ENCODE peak calls at places on chromosomes 4 and X, in four cellular contexts. One of them, this sample, is unnamed.
A peak's percentile ranks its signal among the peaks of the same experiment; 100 is the strongest.

GRCh38 chr4:156763511-156763910 is 208.1 kb downstream of the PDGFC start:
- DNase-seq in IMR-90: peak; percentile 43
- DNase-seq in mesenchymal stem cell: no peak
- DNase-seq in thoracic aorta: no peak
- DNase-seq in this sample: no peak

GRCh38 chr4:8655411-8656184 is 63.0 kb downstream of the CPZ start:
- DNase-seq in mesenchymal stem cell: no peak
- DNase-seq in IMR-90: no peak
- DNase-seq in thoracic aorta: no peak
- DNase-seq in this sample: no peak

GRCh38 chr4:152849350-152849749 is 69.6 kb downstream of the ARFIP1 start:
- DNase-seq in thoracic aorta: no peak
- DNase-seq in mesenchymal stem cell: no peak
- DNase-seq in IMR-90: no peak
- DNase-seq in this sample: no peak

GRCh38 chrX:78329486-78329885 is 2.1 kb upstream of the CYSLTR1 start:
- DNase-seq in thoracic aorta: no peak
- DNase-seq in mesenchymal stem cell: no peak
- DNase-seq in IMR-90: no peak
- DNase-seq in this sample: no peak

GRCh38 chr4:39521253-39521908 is 5.9 kb downstream of the UGDH start:
- DNase-seq in IMR-90: peak; percentile 82
- DNase-seq in thoracic aorta: no peak
- DNase-seq in mesenchymal stem cell: no peak
- DNase-seq in this sample: no peak

GRCh38 chr4:130147618-130148017 is 1051.7 kb downstream of the C4orf33 start:
- DNase-seq in mesenchymal stem cell: no peak
- DNase-seq in thoracic aorta: no peak
- DNase-seq in IMR-90: no peak
- DNase-seq in this sample: no peak

GRCh38 chr4:158729716-158730559 is 6.7 kb upstream of the PPID start:
- DNase-seq in IMR-90: peak; percentile 75
- DNase-seq in mesenchymal stem cell: peak; percentile 75
- DNase-seq in thoracic aorta: peak; percentile 12
- DNase-seq in this sample: no peak

GRCh38 chr4:76589872-76590846 is 155.1 kb downstream of the SHROOM3 start:
- DNase-seq in IMR-90: peak; percentile 92
- DNase-seq in mesenchymal stem cell: peak; percentile 90
- DNase-seq in thoracic aorta: no peak
- DNase-seq in this sample: no peak

GRCh38 chrX:15855562-15856256 is 1.1 kb upstream of the AP1S2 start:
- DNase-seq in IMR-90: no peak
- DNase-seq in thoracic aorta: no peak
- DNase-seq in mesenchymal stem cell: peak; percentile 15
- DNase-seq in this sample: peak; percentile 91

GRCh38 chrX:54921427-54922021 is 900 bp downstream of the TRO start:
- DNase-seq in IMR-90: peak; percentile 72
- DNase-seq in thoracic aorta: no peak
- DNase-seq in mesenchymal stem cell: peak; percentile 74
- DNase-seq in this sample: no peak

GRCh38 chrX:69153060-69153730 is 12.1 kb downstream of the PJA1 start:
- DNase-seq in thoracic aorta: no peak
- DNase-seq in IMR-90: peak; percentile 34
- DNase-seq in mesenchymal stem cell: peak; percentile 88
- DNase-seq in this sample: peak; percentile 81

GRCh38 chrX:155070975-155071693 is at the start of the genes BRCC3, CMC4 and MTCP1:
- DNase-seq in thoracic aorta: no peak
- DNase-seq in IMR-90: peak; percentile 79
- DNase-seq in mesenchymal stem cell: peak; percentile 79
- DNase-seq in this sample: no peak

GRCh38 chrX:66622209-66622608 is 16.7 kb downstream of the EDA2R start:
- DNase-seq in mesenchymal stem cell: no peak
- DNase-seq in IMR-90: peak; percentile 42
- DNase-seq in thoracic aorta: no peak
- DNase-seq in this sample: no peak

GRCh38 chr4:90112715-90113114 is 14.5 kb upstream of the CCSER1 start:
- DNase-seq in IMR-90: no peak
- DNase-seq in thoracic aorta: no peak
- DNase-seq in mesenchymal stem cell: peak; percentile 47
- DNase-seq in this sample: no peak

GRCh38 chrX:32289356-32289755 is 922.0 kb downstream of the DMD start:
- DNase-seq in mesenchymal stem cell: no peak
- DNase-seq in thoracic aorta: no peak
- DNase-seq in IMR-90: no peak
- DNase-seq in this sample: no peak

GRCh38 chr4:87717276-87718031 is 67.4 kb downstream of the DMP1 start:
- DNase-seq in mesenchymal stem cell: peak; percentile 2
- DNase-seq in IMR-90: no peak
- DNase-seq in thoracic aorta: no peak
- DNase-seq in this sample: no peak

GRCh38 chr4:1351854-1352633 is 5.0 kb downstream of the UVSSA start:
- DNase-seq in mesenchymal stem cell: peak; percentile 72
- DNase-seq in IMR-90: peak; percentile 70
- DNase-seq in thoracic aorta: peak; percentile 55
- DNase-seq in this sample: no peak

GRCh38 chr4:76532810-76533209 is 97.8 kb downstream of the SHROOM3 start:
- DNase-seq in IMR-90: no peak
- DNase-seq in mesenchymal stem cell: no peak
- DNase-seq in thoracic aorta: no peak
- DNase-seq in this sample: no peak

GRCh38 chrX:47148946-47149345 is 3.9 kb downstream of the RBM10 start:
- DNase-seq in mesenchymal stem cell: no peak
- DNase-seq in IMR-90: no peak
- DNase-seq in thoracic aorta: no peak
- DNase-seq in this sample: no peak

GRCh38 chr4:45437381-45437780 is 686.5 kb downstream of the GABRG1 start:
- DNase-seq in thoracic aorta: no peak
- DNase-seq in mesenchymal stem cell: no peak
- DNase-seq in IMR-90: no peak
- DNase-seq in this sample: no peak

GRCh38 chr4:78776729-78777555 is 792 bp downstream of the BMP2K start:
- DNase-seq in mesenchymal stem cell: peak; percentile 71
- DNase-seq in IMR-90: peak; percentile 71
- DNase-seq in thoracic aorta: no peak
- DNase-seq in this sample: no peak

GRCh38 chr4:159298502-159298901 is 195.6 kb downstream of the RAPGEF2 start:
- DNase-seq in thoracic aorta: no peak
- DNase-seq in IMR-90: peak; percentile 59
- DNase-seq in mesenchymal stem cell: peak; percentile 62
- DNase-seq in this sample: no peak

GRCh38 chr4:38663801-38664703 is at the start of gene KLF3:
- DNase-seq in thoracic aorta: peak; percentile 78
- DNase-seq in IMR-90: peak; percentile 82
- DNase-seq in mesenchymal stem cell: peak; percentile 89
- DNase-seq in this sample: no peak

GRCh38 chr4:15756361-15756861 is 21.7 kb upstream of the CD38 start:
- DNase-seq in thoracic aorta: no peak
- DNase-seq in IMR-90: peak; percentile 26
- DNase-seq in mesenchymal stem cell: peak; percentile 80
- DNase-seq in this sample: no peak

GRCh38 chr4:153538408-153539057 is 72.4 kb downstream of the TMEM131L start:
- DNase-seq in thoracic aorta: no peak
- DNase-seq in mesenchymal stem cell: no peak
- DNase-seq in IMR-90: peak; percentile 26
- DNase-seq in this sample: no peak

GRCh38 chr4:15007201-15007600 is 4.9 kb downstream of the CPEB2 start:
- DNase-seq in thoracic aorta: no peak
- DNase-seq in IMR-90: no peak
- DNase-seq in mesenchymal stem cell: no peak
- DNase-seq in this sample: no peak

GRCh38 chr4:88600129-88600849 is 8.0 kb downstream of the HERC3 start:
- DNase-seq in IMR-90: peak; percentile 95
- DNase-seq in thoracic aorta: no peak
- DNase-seq in mesenchymal stem cell: peak; percentile 91
- DNase-seq in this sample: no peak

GRCh38 chrX:125203379-125203736 is 116.3 kb upstream of the TEX13C start:
- DNase-seq in thoracic aorta: no peak
- DNase-seq in IMR-90: no peak
- DNase-seq in mesenchymal stem cell: no peak
- DNase-seq in this sample: no peak

GRCh38 chr4:38815879-38816782 is 11.5 kb upstream of the TLR1 start:
- DNase-seq in thoracic aorta: no peak
- DNase-seq in mesenchymal stem cell: peak; percentile 52
- DNase-seq in IMR-90: peak; percentile 77
- DNase-seq in this sample: no peak

GRCh38 chr4:169791527-169792156 is 33.9 kb upstream of the HPF1 start:
- DNase-seq in IMR-90: peak; percentile 55
- DNase-seq in thoracic aorta: no peak
- DNase-seq in mesenchymal stem cell: peak; percentile 75
- DNase-seq in this sample: no peak

GRCh38 chr4:139684351-139684750 is 18.7 kb downstream of the MGST2 start:
- DNase-seq in mesenchymal stem cell: no peak
- DNase-seq in IMR-90: no peak
- DNase-seq in thoracic aorta: no peak
- DNase-seq in this sample: no peak

GRCh38 chr4:15965325-15965724 is 2.4 kb upstream of the FGFBP2 start:
- DNase-seq in thoracic aorta: no peak
- DNase-seq in mesenchymal stem cell: no peak
- DNase-seq in IMR-90: no peak
- DNase-seq in this sample: no peak

GRCh38 chr4:153409924-153410501 is 56.1 kb upstream of the TMEM131L start:
- DNase-seq in IMR-90: peak; percentile 16
- DNase-seq in thoracic aorta: no peak
- DNase-seq in mesenchymal stem cell: no peak
- DNase-seq in this sample: no peak

GRCh38 chr4:84726356-84726755 is 143.4 kb downstream of the CDS1 start:
- DNase-seq in IMR-90: peak; percentile 8
- DNase-seq in thoracic aorta: no peak
- DNase-seq in mesenchymal stem cell: no peak
- DNase-seq in this sample: no peak

GRCh38 chr4:181030961-181031360 is 1212.2 kb upstream of the TENM3 start:
- DNase-seq in IMR-90: peak; percentile 41
- DNase-seq in mesenchymal stem cell: no peak
- DNase-seq in thoracic aorta: no peak
- DNase-seq in this sample: no peak

GRCh38 chr4:118905546-118905945 is 16.9 kb downstream of the SYNPO2 start:
- DNase-seq in IMR-90: peak; percentile 57
- DNase-seq in mesenchymal stem cell: peak; percentile 12
- DNase-seq in thoracic aorta: no peak
- DNase-seq in this sample: no peak

GRCh38 chr4:118898684-118899138 is 10.1 kb downstream of the SYNPO2 start:
- DNase-seq in thoracic aorta: no peak
- DNase-seq in mesenchymal stem cell: no peak
- DNase-seq in IMR-90: no peak
- DNase-seq in this sample: no peak

GRCh38 chr4:118909173-118909956 is 20.7 kb downstream of the SYNPO2 start:
- DNase-seq in mesenchymal stem cell: no peak
- DNase-seq in IMR-90: no peak
- DNase-seq in thoracic aorta: no peak
- DNase-seq in this sample: no peak

GRCh38 chr4:118904935-118905334 is 16.3 kb downstream of the SYNPO2 start:
- DNase-seq in mesenchymal stem cell: no peak
- DNase-seq in thoracic aorta: no peak
- DNase-seq in IMR-90: peak; percentile 17
- DNase-seq in this sample: no peak

GRCh38 chr4:118904418-118904817 is 15.8 kb downstream of the SYNPO2 start:
- DNase-seq in IMR-90: no peak
- DNase-seq in thoracic aorta: no peak
- DNase-seq in mesenchymal stem cell: no peak
- DNase-seq in this sample: no peak
- H3K4me1 ChIP-seq in IMR-90: peaks cover 2% of the 10 kb centered on the region
- H3K4me1 ChIP-seq in thoracic aorta: peaks cover 95% of the 10 kb centered on the region
- H3K4me1 ChIP-seq in mesenchymal stem cell: peaks cover 2% of the 10 kb centered on the region
- H3K4me1 ChIP-seq in this sample: peaks cover 24% of the 10 kb centered on the region

DNA sequence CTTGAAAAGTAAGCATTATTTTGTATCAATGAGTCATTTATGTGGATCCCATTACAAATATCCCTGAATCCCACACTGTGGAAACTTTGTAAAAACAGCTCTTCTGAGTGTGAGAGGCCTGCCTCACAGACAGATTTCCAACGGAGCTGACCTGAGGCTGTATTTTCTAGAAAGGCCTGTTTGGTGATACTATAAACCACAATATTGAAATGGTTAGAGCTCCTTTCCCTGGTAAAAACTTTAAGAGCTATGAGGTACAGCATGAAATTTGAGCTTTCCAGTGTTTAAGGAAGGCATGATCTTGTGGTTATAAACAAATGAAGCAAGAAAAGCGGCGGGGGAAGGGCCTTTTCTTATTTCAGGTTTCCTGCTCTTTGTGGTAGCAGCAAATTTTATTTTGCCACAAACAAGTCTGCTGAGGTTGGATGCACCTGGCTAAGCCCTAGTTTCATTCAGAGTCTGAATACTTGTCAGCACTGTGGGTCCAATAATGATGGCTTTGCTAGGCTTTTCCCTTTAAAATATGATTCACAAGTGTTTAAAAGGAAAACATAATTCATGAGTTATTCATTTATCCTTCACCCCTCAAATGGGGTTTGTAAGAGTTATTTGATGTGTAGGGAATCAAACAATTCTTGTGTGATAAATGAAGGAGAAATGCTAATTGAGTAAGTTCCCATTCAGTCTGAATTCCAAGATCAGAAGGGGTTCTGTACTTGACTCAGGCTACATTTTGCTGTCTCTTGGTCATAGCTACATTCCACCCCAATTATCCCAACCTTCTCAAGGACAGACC is 87.0 kb upstream of the ETNPPL start:
- DNase-seq in IMR-90: peak; percentile 80
- DNase-seq in thoracic aorta: no peak
- DNase-seq in mesenchymal stem cell: peak; percentile 81
- DNase-seq in this sample: no peak
- H3K27ac ChIP-seq in IMR-90: peak overlapping the region; percentile 80
- H3K27ac ChIP-seq in thoracic aorta: no peak overlapping the region
- H3K27ac ChIP-seq in mesenchymal stem cell: peak overlapping the region; percentile 76
- H3K27ac ChIP-seq in this sample: no peak overlapping the region

GRCh38 chrX:10038585-10038984 is 71.4 kb downstream of the CLDN34 start:
- DNase-seq in thoracic aorta: no peak
- DNase-seq in IMR-90: no peak
- DNase-seq in mesenchymal stem cell: no peak
- DNase-seq in this sample: no peak
- H3K4me1 ChIP-seq in thoracic aorta: no peaks in the 10 kb centered on the region
- H3K4me1 ChIP-seq in IMR-90: peaks cover 11% of the 10 kb centered on the region
- H3K4me1 ChIP-seq in mesenchymal stem cell: peaks cover 5% of the 10 kb centered on the region
- H3K4me1 ChIP-seq in this sample: peaks cover 6% of the 10 kb centered on the region

GRCh38 chr4:74962584-74962983 is 29.7 kb downstream of the PARM1 start:
- DNase-seq in mesenchymal stem cell: no peak
- DNase-seq in thoracic aorta: no peak
- DNase-seq in IMR-90: no peak
- DNase-seq in this sample: no peak

GRCh38 chr4:74964311-74964710 is 31.4 kb downstream of the PARM1 start:
- DNase-seq in thoracic aorta: no peak
- DNase-seq in mesenchymal stem cell: no peak
- DNase-seq in IMR-90: no peak
- DNase-seq in this sample: no peak

GRCh38 chr4:74958881-74959280 is 26.0 kb downstream of the PARM1 start:
- DNase-seq in thoracic aorta: no peak
- DNase-seq in IMR-90: no peak
- DNase-seq in mesenchymal stem cell: no peak
- DNase-seq in this sample: no peak

DNA sequence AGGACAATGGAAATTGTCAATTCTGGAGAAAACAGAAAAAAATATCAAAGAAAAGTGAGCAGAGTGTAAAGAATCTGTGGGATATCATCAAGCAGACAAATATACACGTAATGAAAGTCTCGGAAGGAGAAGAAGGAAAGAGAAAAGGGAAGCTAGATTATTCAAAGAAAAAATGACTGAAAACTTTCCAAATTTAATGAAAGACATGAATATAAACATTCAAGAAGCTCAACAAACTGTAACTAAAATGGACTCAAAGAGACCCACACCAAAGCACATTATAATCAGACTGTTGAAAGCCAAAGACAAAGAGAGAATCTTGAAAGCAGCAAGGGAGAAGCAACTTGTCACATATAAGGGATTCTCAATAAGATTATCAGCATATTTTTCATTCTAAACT is 28.3 kb downstream of the PARM1 start:
- DNase-seq in thoracic aorta: no peak
- DNase-seq in mesenchymal stem cell: no peak
- DNase-seq in IMR-90: no peak
- DNase-seq in this sample: no peak
- H3K27ac ChIP-seq in thoracic aorta: no peak overlapping the region
- H3K27ac ChIP-seq in mesenchymal stem cell: no peak overlapping the region
- H3K27ac ChIP-seq in IMR-90: no peak overlapping the region
- H3K27ac ChIP-seq in this sample: no peak overlapping the region

This sample was measured in vagina.